ENCODE peak calls at places on chromosomes 3 and 15, in nine cellular contexts. G is CD4-positive, alpha-beta memory T cell; V is lung; W is activated T-helper 1 cell treated with Interleukin-2 at 50 U/mL for 16 hours; X is GM12891; S is GM06990; F is dorsolateral prefrontal cortex; H is stimulated activated CD4-positive, alpha-beta T cell treated with anti-CD3 and anti-CD28 coated beads, Interleukin-2, amount 100 ng/mL, for 24 hours; T is cardiac fibroblast. B is an unnamed sample.

GRCh38 chr3:33645060-33645841 is 72.8 kb downstream of the CLASP2 start:
- DNase-seq in V (no peak), G (peak), F (no peak), W (no peak), S (no peak), H (peak), X (no peak), T (peak), B (peak)

GRCh38 chr3:126654571-126655393 is at the start of gene TXNRD3:
- DNase-seq in T (peak), H (peak), X (peak), G (peak), W (peak), V (peak), F (peak), S (peak), B (peak)

GRCh38 chr3:158381274-158381868 is 189.6 kb upstream of the MLF1 start:
- DNase-seq in V (no peak), W (no peak), G (no peak), F (no peak), H (no peak), X (no peak), S (no peak), T (no peak), B (no peak)

GRCh38 chr3:187913617-187914033 is 168.4 kb upstream of the BCL6 start:
- DNase-seq in V (no peak), F (no peak), H (no peak), T (no peak), G (no peak), S (no peak), X (no peak), W (no peak), B (no peak)

GRCh38 chr15:93587046-93587445 is 498.0 kb upstream of the RGMA start:
- DNase-seq in H (no peak), W (no peak), T (no peak), S (no peak), F (no peak), G (no peak), V (no peak), X (no peak), B (no peak)

GRCh38 chr3:127779747-127780146 is 42.6 kb downstream of the MGLL start:
- DNase-seq in F (no peak), T (peak), S (no peak), G (no peak), W (no peak), H (no peak), X (no peak), V (no peak), B (peak)

GRCh38 chr3:102715030-102715697 is 280.3 kb downstream of the ZPLD1 start:
- DNase-seq in H (no peak), X (peak), V (no peak), S (peak), F (no peak), W (no peak), T (no peak), G (no peak), B (no peak)

GRCh38 chr3:183244219-183244618 is 8.8 kb upstream of the B3GNT5 start:
- DNase-seq in V (peak), H (no peak), G (no peak), W (no peak), S (no peak), X (no peak), F (no peak), T (peak), B (no peak)

GRCh38 chr15:31934821-31935220 is 95.5 kb upstream of the CHRNA7 start:
- DNase-seq in T (no peak), G (no peak), H (no peak), F (no peak), W (no peak), X (no peak), S (no peak), V (no peak), B (no peak)

GRCh38 chr3:164533275-164533674 is 545.0 kb downstream of the SI start:
- DNase-seq in S (no peak), V (no peak), W (no peak), F (no peak), T (no peak), X (no peak), H (no peak), G (no peak), B (no peak)

GRCh38 chr15:101642361-101642760 is 9.8 kb downstream of the TM2D3 start:
- DNase-seq in W (no peak), X (no peak), G (no peak), S (no peak), H (no peak), V (no peak), F (peak), T (peak), B (no peak)